ENCODE peak calls at places on chromosomes 2 and 18, in four cellular contexts. A is HCT116, E is K562, H is HepG2. J is an unnamed sample.

GRCh38 chr2:239327536-239328305 is 73.1 kb downstream of the HDAC4 start:
- DNase-seq in A (no peak), E (no peak), H (no peak), J (no peak)

GRCh38 chr2:48277153-48277552 is 252.8 kb upstream of the STON1 start:
- DNase-seq in A (no peak), E (no peak), H (no peak), J (no peak)

GRCh38 chr2:32951672-32952071 is 4.9 kb downstream of the LTBP1 start:
- DNase-seq in A (no peak), E (no peak), H (no peak), J (no peak)

GRCh38 chr18:27595121-27595848 is 410.2 kb upstream of the CHST9 start:
- DNase-seq in A (no peak), E (no peak), H (no peak), J (no peak)

GRCh38 chr2:107337209-107337898 is 451.4 kb upstream of the ST6GAL2 start:
- DNase-seq in A (no peak), E (no peak), H (no peak), J (no peak)

GRCh38 chr2:47072728-47073191 is 82.3 kb downstream of the STPG4 start:
- DNase-seq in A (no peak), E (no peak), H (no peak), J (no peak)

GRCh38 chr2:217835931-217836881 is 166.6 kb downstream of the TNS1 start:
- DNase-seq in A (no peak), E (no peak), H (no peak), J (no peak)

GRCh38 chr2:26986576-26986975 is 16.1 kb downstream of the MAPRE3 start:
- DNase-seq in A (no peak), E (no peak), H (no peak), J (no peak)

GRCh38 chr2:53970095-53970897 is 497 bp downstream of the PSME4 start:
- DNase-seq in A (no peak), E (peak), H (peak), J (no peak)

GRCh38 chr2:64683771-64684510 is 30.2 kb upstream of the SERTAD2 start:
- DNase-seq in A (no peak), E (no peak), H (no peak), J (no peak)

GRCh38 chr2:98445708-98446577 is 1.3 kb downstream of the INPP4A start:
- DNase-seq in A (no peak), E (peak), H (no peak), J (no peak)
- TF ChIP-seq TCF7L2 in A (no peak), E (no peak), H (no peak), J (no peak)

GRCh38 chr2:28543316-28544068 is 47.6 kb downstream of the PLB1 start:
- DNase-seq in A (no peak), E (no peak), H (no peak), J (no peak)
- TF ChIP-seq REST in A (no peak), E (no peak), H (no peak), J (no peak)

DNA sequence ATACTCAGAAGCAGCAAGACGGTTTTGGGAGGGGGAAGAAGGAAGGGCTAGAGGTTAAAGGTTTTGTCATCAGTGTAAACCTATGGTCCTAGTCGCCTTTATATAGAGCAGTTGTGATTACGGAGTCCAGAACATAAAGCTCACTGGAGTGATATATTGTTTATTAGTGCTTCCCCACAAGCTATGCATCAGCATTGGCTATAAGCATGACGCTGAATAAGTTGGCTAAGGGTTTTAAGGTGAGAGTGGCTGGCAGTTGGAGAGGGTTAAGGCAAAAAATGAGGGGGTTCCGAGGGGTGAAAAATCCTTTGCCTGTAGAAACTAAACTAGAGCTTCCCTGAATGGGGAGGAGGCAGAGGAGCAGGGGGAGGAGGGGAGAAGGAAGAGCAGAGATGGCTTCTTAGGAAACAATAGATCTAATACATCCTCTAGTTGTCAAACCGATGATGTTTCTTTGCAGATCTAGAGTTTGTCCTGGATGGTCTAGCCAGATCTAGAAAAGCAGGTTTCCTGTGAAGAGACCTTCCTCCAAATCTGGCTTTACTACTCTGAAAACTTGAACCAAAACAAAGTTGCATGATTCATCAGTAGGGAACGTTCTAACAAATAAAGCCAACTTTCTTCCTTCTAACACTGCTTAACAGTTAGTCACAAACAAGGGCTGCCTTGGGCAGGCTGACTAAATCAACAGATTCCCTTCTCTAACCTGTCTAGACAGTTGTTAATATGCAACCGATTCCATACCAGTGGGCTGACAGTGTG is 2.5 kb downstream of the KLF7 start:
- DNase-seq in A (peak), E (no peak), H (peak), J (no peak)
- H3K27ac ChIP-seq in A (peak), E (no peak), H (peak), J (peak)

DNA sequence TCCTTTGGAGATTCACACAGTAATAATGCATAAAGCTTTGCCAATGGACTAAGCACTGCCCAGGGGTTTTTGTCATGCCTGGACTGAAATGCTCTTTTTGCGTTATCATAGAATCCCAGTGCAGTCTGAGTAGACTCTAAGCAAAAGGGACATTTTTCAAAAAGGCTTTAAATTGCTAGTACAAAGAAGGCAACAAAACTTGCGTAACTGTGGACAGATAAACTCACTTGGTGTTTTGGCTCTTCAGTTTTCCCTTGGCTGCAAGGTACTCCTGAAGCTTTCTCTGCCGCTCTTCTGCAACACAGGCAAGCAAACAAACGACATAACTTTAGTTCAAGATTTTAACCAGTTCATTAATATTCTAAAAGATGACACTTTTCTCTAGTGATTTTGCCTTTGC is 2.1 kb downstream of the CKAP2L start:
- DNase-seq in A (no peak), E (no peak), H (no peak), J (no peak)
- TF ChIP-seq TCF7L2 in A (no peak), E (no peak), H (no peak), J (no peak)

J was measured in Panc1.